ENCODE peak calls at places on chromosome 17, in seven cellular contexts. One of them, this sample, is unnamed.

GRCh38 chr17:47165137-47165536 is 24.0 kb downstream of the CDC27 start:
- DNase-seq in mesenchymal stem cell: no peak
- DNase-seq in H9: no peak
- DNase-seq in IMR-90: no peak
- DNase-seq in mesendoderm: no peak
- DNase-seq in neuronal stem cell: no peak
- DNase-seq in H1: no peak
- DNase-seq in this sample: no peak

GRCh38 chr17:69757794-69758430 is 317.1 kb upstream of the KCNJ16 start:
- DNase-seq in neuronal stem cell: no peak
- DNase-seq in mesenchymal stem cell: peak; percentile 84
- DNase-seq in H1: no peak
- DNase-seq in IMR-90: peak; percentile 94
- DNase-seq in H9: no peak
- DNase-seq in mesendoderm: no peak
- DNase-seq in this sample: peak; percentile 79

GRCh38 chr17:31610301-31610910 is 218.9 kb downstream of the RAB11FIP4 start:
- DNase-seq in H9: peak; percentile 63
- DNase-seq in mesendoderm: peak; percentile 40
- DNase-seq in IMR-90: no peak
- DNase-seq in neuronal stem cell: no peak
- DNase-seq in mesenchymal stem cell: no peak
- DNase-seq in H1: no peak
- DNase-seq in this sample: no peak

GRCh38 chr17:4635823-4636375 is 5.6 kb downstream of the ALOX15 start:
- DNase-seq in neuronal stem cell: no peak
- DNase-seq in H9: peak; percentile 41
- DNase-seq in H1: no peak
- DNase-seq in mesenchymal stem cell: no peak
- DNase-seq in IMR-90: no peak
- DNase-seq in mesendoderm: no peak
- DNase-seq in this sample: no peak

GRCh38 chr17:2883544-2884203 is 87.4 kb downstream of the RAP1GAP2 start:
- DNase-seq in IMR-90: peak; percentile 62
- DNase-seq in mesenchymal stem cell: peak; percentile 29
- DNase-seq in H1: no peak
- DNase-seq in mesendoderm: peak; percentile 73
- DNase-seq in H9: no peak
- DNase-seq in neuronal stem cell: no peak
- DNase-seq in this sample: no peak

GRCh38 chr17:51734462-51734861 is 424.1 kb downstream of the CA10 start:
- DNase-seq in IMR-90: no peak
- DNase-seq in H1: peak; percentile 19
- DNase-seq in mesendoderm: peak; percentile 63
- DNase-seq in neuronal stem cell: no peak
- DNase-seq in H9: peak; percentile 68
- DNase-seq in mesenchymal stem cell: no peak
- DNase-seq in this sample: no peak

GRCh38 chr17:68587847-68588246 is 13.3 kb downstream of the FAM20A start:
- DNase-seq in neuronal stem cell: no peak
- DNase-seq in H1: no peak
- DNase-seq in mesenchymal stem cell: no peak
- DNase-seq in mesendoderm: no peak
- DNase-seq in IMR-90: no peak
- DNase-seq in H9: no peak
- DNase-seq in this sample: no peak

GRCh38 chr17:34307110-34307509 is 12.1 kb upstream of the CCL8 start:
- DNase-seq in IMR-90: peak; percentile 71
- DNase-seq in H1: no peak
- DNase-seq in mesenchymal stem cell: peak; percentile 8
- DNase-seq in H9: no peak
- DNase-seq in mesendoderm: no peak
- DNase-seq in neuronal stem cell: no peak
- DNase-seq in this sample: no peak

GRCh38 chr17:19757536-19758180 is 9.6 kb upstream of the ALDH3A1 start:
- DNase-seq in neuronal stem cell: no peak
- DNase-seq in H9: peak; percentile 23
- DNase-seq in mesenchymal stem cell: no peak
- DNase-seq in mesendoderm: no peak
- DNase-seq in IMR-90: no peak
- DNase-seq in H1: no peak
- DNase-seq in this sample: no peak

GRCh38 chr17:74213897-74214386 is 571 bp downstream of the TTYH2 start:
- DNase-seq in mesenchymal stem cell: no peak
- DNase-seq in mesendoderm: no peak
- DNase-seq in neuronal stem cell: no peak
- DNase-seq in H1: no peak
- DNase-seq in H9: no peak
- DNase-seq in IMR-90: no peak
- DNase-seq in this sample: no peak

GRCh38 chr17:18059283-18059682 is 20.1 kb downstream of the GID4 start:
- DNase-seq in H9: no peak
- DNase-seq in mesendoderm: no peak
- DNase-seq in IMR-90: no peak
- DNase-seq in H1: no peak
- DNase-seq in mesenchymal stem cell: no peak
- DNase-seq in neuronal stem cell: no peak
- DNase-seq in this sample: no peak

GRCh38 chr17:17141860-17142552 is 64.1 kb downstream of the PLD6 start:
- DNase-seq in H1: no peak
- DNase-seq in mesendoderm: peak; percentile 47
- DNase-seq in mesenchymal stem cell: peak; percentile 45
- DNase-seq in H9: peak; percentile 80
- DNase-seq in neuronal stem cell: peak; percentile 38
- DNase-seq in IMR-90: peak; percentile 50
- DNase-seq in this sample: no peak

GRCh38 chr17:66040402-66040801 is 151.5 kb downstream of the CEP112 start:
- DNase-seq in neuronal stem cell: no peak
- DNase-seq in H9: peak; percentile 36
- DNase-seq in IMR-90: no peak
- DNase-seq in mesendoderm: peak; percentile 8
- DNase-seq in H1: no peak
- DNase-seq in mesenchymal stem cell: no peak
- DNase-seq in this sample: no peak

GRCh38 chr17:80701730-80702129 is 157.1 kb downstream of the RPTOR start:
- DNase-seq in neuronal stem cell: no peak
- DNase-seq in mesenchymal stem cell: no peak
- DNase-seq in IMR-90: no peak
- DNase-seq in H9: no peak
- DNase-seq in mesendoderm: no peak
- DNase-seq in H1: no peak
- DNase-seq in this sample: no peak

GRCh38 chr17:81512984-81513668 is 527 bp upstream of the ACTG1 start:
- DNase-seq in neuronal stem cell: peak; percentile 74
- DNase-seq in mesenchymal stem cell: peak; percentile 72
- DNase-seq in H1: no peak
- DNase-seq in IMR-90: peak; percentile 43
- DNase-seq in H9: peak; percentile 90
- DNase-seq in mesendoderm: peak; percentile 87
- DNase-seq in this sample: no peak

GRCh38 chr17:50689956-50690886 is 17.5 kb downstream of the ANKRD40 start:
- DNase-seq in IMR-90: no peak
- DNase-seq in H1: no peak
- DNase-seq in mesendoderm: peak; percentile 19
- DNase-seq in H9: peak; percentile 62
- DNase-seq in mesenchymal stem cell: no peak
- DNase-seq in neuronal stem cell: peak; percentile 88
- DNase-seq in this sample: no peak

GRCh38 chr17:81832608-81833159 is 407 bp downstream of the MCRIP1 start:
- DNase-seq in H9: no peak
- DNase-seq in H1: no peak
- DNase-seq in neuronal stem cell: no peak
- DNase-seq in mesendoderm: no peak
- DNase-seq in IMR-90: no peak
- DNase-seq in mesenchymal stem cell: peak; percentile 44
- DNase-seq in this sample: peak; percentile 31

GRCh38 chr17:49582789-49583188 is 7.1 kb downstream of the NXPH3 start:
- DNase-seq in neuronal stem cell: no peak
- DNase-seq in H1: no peak
- DNase-seq in H9: no peak
- DNase-seq in mesendoderm: no peak
- DNase-seq in mesenchymal stem cell: no peak
- DNase-seq in IMR-90: peak; percentile 33
- DNase-seq in this sample: no peak

GRCh38 chr17:64051153-64051552 is 30.7 kb upstream of the ICAM2 start:
- DNase-seq in IMR-90: no peak
- DNase-seq in neuronal stem cell: no peak
- DNase-seq in H1: no peak
- DNase-seq in mesenchymal stem cell: no peak
- DNase-seq in mesendoderm: no peak
- DNase-seq in H9: no peak
- DNase-seq in this sample: no peak

GRCh38 chr17:60493847-60494321 is 32.2 kb downstream of the APPBP2 start:
- DNase-seq in mesendoderm: no peak
- DNase-seq in neuronal stem cell: no peak
- DNase-seq in H1: no peak
- DNase-seq in IMR-90: peak; percentile 60
- DNase-seq in mesenchymal stem cell: peak; percentile 78
- DNase-seq in H9: no peak
- DNase-seq in this sample: peak; percentile 93

GRCh38 chr17:1491406-1492248 is 859 bp downstream of the MYO1C start:
- DNase-seq in neuronal stem cell: no peak
- DNase-seq in mesendoderm: no peak
- DNase-seq in H9: no peak
- DNase-seq in H1: no peak
- DNase-seq in mesenchymal stem cell: peak; percentile 57
- DNase-seq in IMR-90: no peak
- DNase-seq in this sample: peak; percentile 45

GRCh38 chr17:74493381-74493833 is 27.0 kb downstream of the CD300A start:
- DNase-seq in mesenchymal stem cell: peak; percentile 50
- DNase-seq in neuronal stem cell: peak; percentile 71
- DNase-seq in IMR-90: peak; percentile 45
- DNase-seq in H9: peak; percentile 89
- DNase-seq in mesendoderm: peak; percentile 79
- DNase-seq in H1: peak; percentile 41
- DNase-seq in this sample: peak; percentile 77

GRCh38 chr17:45172541-45173286 is 11.0 kb downstream of the HEXIM2 start:
- DNase-seq in H1: no peak
- DNase-seq in IMR-90: peak; percentile 72
- DNase-seq in mesendoderm: peak; percentile 80
- DNase-seq in neuronal stem cell: no peak
- DNase-seq in H9: peak; percentile 75
- DNase-seq in mesenchymal stem cell: peak; percentile 20
- DNase-seq in this sample: no peak

GRCh38 chr17:10806863-10807262 is 3.0 kb upstream of the TMEM238L start:
- DNase-seq in mesendoderm: no peak
- DNase-seq in neuronal stem cell: no peak
- DNase-seq in mesenchymal stem cell: no peak
- DNase-seq in H1: no peak
- DNase-seq in H9: no peak
- DNase-seq in IMR-90: no peak
- DNase-seq in this sample: no peak

GRCh38 chr17:7293821-7294613 is 422 bp downstream of the YBX2 start:
- DNase-seq in mesendoderm: peak; percentile 67
- DNase-seq in H1: no peak
- DNase-seq in IMR-90: no peak
- DNase-seq in mesenchymal stem cell: no peak
- DNase-seq in neuronal stem cell: no peak
- DNase-seq in H9: peak; percentile 92
- DNase-seq in this sample: peak; percentile 54

DNA sequence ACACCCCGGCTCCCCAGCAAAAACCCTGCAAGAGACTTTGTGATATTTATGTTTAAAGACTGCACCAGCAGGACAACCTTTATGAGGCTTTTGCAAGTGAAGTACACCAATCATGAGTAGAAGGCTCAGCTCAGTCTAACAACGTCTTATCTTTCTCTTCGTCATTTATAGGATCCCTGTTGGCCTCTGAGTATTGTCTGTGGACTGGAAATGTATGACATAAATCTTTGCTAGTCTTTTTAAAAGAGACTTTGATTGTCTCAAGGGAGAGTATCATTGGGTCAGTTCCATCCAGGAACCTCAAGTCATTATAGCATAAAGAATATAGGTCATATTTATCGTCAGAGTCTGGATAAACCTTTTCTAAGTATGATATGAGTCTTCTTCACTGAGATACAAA is 505.0 kb upstream of the SOX9 start:
- DNase-seq in IMR-90: no peak
- DNase-seq in mesendoderm: no peak
- DNase-seq in H9: no peak
- DNase-seq in H1: no peak
- DNase-seq in mesenchymal stem cell: no peak
- DNase-seq in neuronal stem cell: no peak
- DNase-seq in this sample: no peak
- H4K8ac ChIP-seq in IMR-90: no peak overlapping the region
- H4K8ac ChIP-seq in mesendoderm: no peak overlapping the region
- H4K8ac ChIP-seq in H9: no peak overlapping the region
- H4K8ac ChIP-seq in H1: no peak overlapping the region
- H4K8ac ChIP-seq in mesenchymal stem cell: no peak overlapping the region
- H4K8ac ChIP-seq in neuronal stem cell: no peak overlapping the region
- H4K8ac ChIP-seq in this sample: no peak overlapping the region

DNA sequence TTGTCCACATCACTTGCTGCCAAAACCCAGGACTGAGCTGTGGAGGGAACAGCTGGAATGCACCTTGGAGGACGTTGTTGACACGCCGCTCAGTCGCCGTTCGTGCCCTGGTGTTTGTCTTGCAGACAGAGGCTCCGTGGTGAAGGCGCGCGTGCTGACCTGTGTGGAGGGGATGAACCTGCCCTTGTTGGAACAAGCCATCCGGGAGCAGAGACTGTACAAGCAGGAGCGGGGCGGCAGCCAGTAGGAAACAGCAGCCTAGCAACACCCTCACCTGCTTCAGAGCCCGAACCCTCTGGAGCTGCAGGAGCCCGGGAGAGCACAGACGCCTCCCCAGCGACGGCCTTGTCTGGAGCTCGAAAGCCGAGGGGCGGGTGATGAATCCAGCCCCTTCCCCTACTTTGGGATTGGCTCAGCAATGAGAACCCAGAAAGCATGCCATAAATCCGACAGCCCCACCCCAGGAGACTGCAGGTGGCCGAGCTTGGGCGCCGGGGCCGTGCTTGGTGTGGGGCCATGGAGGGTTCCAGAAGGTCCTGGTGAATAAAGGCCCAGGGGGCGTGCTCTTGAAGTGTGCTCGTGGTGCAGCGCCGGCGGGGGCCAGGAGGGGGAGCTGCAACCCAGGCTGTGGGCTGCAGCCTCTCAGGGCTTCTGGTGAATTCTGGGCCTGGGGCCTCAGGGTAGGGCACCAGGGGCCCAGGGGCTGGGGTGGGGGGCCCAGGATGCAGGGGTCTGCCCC is 470 bp upstream of the CDK3 start:
- DNase-seq in H1: peak; percentile 62
- DNase-seq in H9: peak; percentile 93
- DNase-seq in mesenchymal stem cell: peak; percentile 34
- DNase-seq in IMR-90: peak; percentile 16
- DNase-seq in mesendoderm: peak; percentile 85
- DNase-seq in neuronal stem cell: peak; percentile 49
- DNase-seq in this sample: peak; percentile 59
- H3K4me2 ChIP-seq in H1: no peak overlapping the region
- H3K4me2 ChIP-seq in H9: no peak overlapping the region
- H3K4me2 ChIP-seq in mesenchymal stem cell: no peak overlapping the region
- H3K4me2 ChIP-seq in IMR-90: no peak overlapping the region
- H3K4me2 ChIP-seq in mesendoderm: no peak overlapping the region
- H3K4me2 ChIP-seq in neuronal stem cell: no peak overlapping the region
- H3K4me2 ChIP-seq in this sample: no peak overlapping the region

GRCh38 chr17:79248843-79249242 is 174.2 kb downstream of the ENGASE start:
- DNase-seq in H9: no peak
- DNase-seq in H1: no peak
- DNase-seq in mesendoderm: no peak
- DNase-seq in neuronal stem cell: no peak
- DNase-seq in mesenchymal stem cell: no peak
- DNase-seq in IMR-90: no peak
- DNase-seq in this sample: no peak
- H2BK5ac ChIP-seq in H9: no peak overlapping the region
- H2BK5ac ChIP-seq in H1: no peak overlapping the region
- H2BK5ac ChIP-seq in mesendoderm: no peak overlapping the region
- H2BK5ac ChIP-seq in neuronal stem cell: no peak overlapping the region
- H2BK5ac ChIP-seq in mesenchymal stem cell: no peak overlapping the region
- H2BK5ac ChIP-seq in IMR-90: no peak overlapping the region
- H2BK5ac ChIP-seq in this sample: no peak overlapping the region

GRCh38 chr17:28285965-28286364 is 33.0 kb upstream of the TMEM97 start:
- DNase-seq in IMR-90: no peak
- DNase-seq in H9: no peak
- DNase-seq in H1: no peak
- DNase-seq in neuronal stem cell: no peak
- DNase-seq in mesenchymal stem cell: no peak
- DNase-seq in mesendoderm: no peak
- DNase-seq in this sample: no peak
- H4K8ac ChIP-seq in IMR-90: no peak overlapping the region
- H4K8ac ChIP-seq in H9: no peak overlapping the region
- H4K8ac ChIP-seq in H1: no peak overlapping the region
- H4K8ac ChIP-seq in neuronal stem cell: no peak overlapping the region
- H4K8ac ChIP-seq in mesenchymal stem cell: no peak overlapping the region
- H4K8ac ChIP-seq in mesendoderm: no peak overlapping the region
- H4K8ac ChIP-seq in this sample: no peak overlapping the region